ENCODE peak calls at places on chromosomes 11 and 22, in eight cellular contexts. One of them, this sample, is unnamed.

GRCh38 chr11:20207781-20208621 is 47.7 kb upstream of the DBX1 start:
- DNase-seq in dorsolateral prefrontal cortex: no peak
- DNase-seq in activated naive CD8-positive, alpha-beta T cell treated with anti-CD3 and anti-CD28 coated beads, Interleukin-2, amount 10 ng/mL, durations not matched to agents 7 days and 5 days: no peak
- DNase-seq in LoVo: no peak
- DNase-seq in choroid plexus epithelial cell: no peak
- DNase-seq in GM19239: no peak
- DNase-seq in coronary artery: no peak
- DNase-seq in GM12865: no peak
- DNase-seq in this sample: peak

GRCh38 chr11:119509277-119509841 is 86.4 kb upstream of the THY1 start:
- DNase-seq in dorsolateral prefrontal cortex: no peak
- DNase-seq in activated naive CD8-positive, alpha-beta T cell treated with anti-CD3 and anti-CD28 coated beads, Interleukin-2, amount 10 ng/mL, durations not matched to agents 7 days and 5 days: no peak
- DNase-seq in LoVo: no peak
- DNase-seq in choroid plexus epithelial cell: peak
- DNase-seq in GM19239: no peak
- DNase-seq in coronary artery: no peak
- DNase-seq in GM12865: peak
- DNase-seq in this sample: no peak

GRCh38 chr22:47797546-47797945 is 1035.1 kb downstream of the TBC1D22A start:
- DNase-seq in dorsolateral prefrontal cortex: no peak
- DNase-seq in activated naive CD8-positive, alpha-beta T cell treated with anti-CD3 and anti-CD28 coated beads, Interleukin-2, amount 10 ng/mL, durations not matched to agents 7 days and 5 days: no peak
- DNase-seq in LoVo: no peak
- DNase-seq in choroid plexus epithelial cell: no peak
- DNase-seq in GM19239: no peak
- DNase-seq in coronary artery: no peak
- DNase-seq in GM12865: no peak
- DNase-seq in this sample: no peak

GRCh38 chr11:4090258-4090657 is 4.3 kb upstream of the RRM1 start:
- DNase-seq in dorsolateral prefrontal cortex: no peak
- DNase-seq in activated naive CD8-positive, alpha-beta T cell treated with anti-CD3 and anti-CD28 coated beads, Interleukin-2, amount 10 ng/mL, durations not matched to agents 7 days and 5 days: peak
- DNase-seq in LoVo: no peak
- DNase-seq in choroid plexus epithelial cell: no peak
- DNase-seq in GM19239: no peak
- DNase-seq in coronary artery: no peak
- DNase-seq in GM12865: no peak
- DNase-seq in this sample: no peak

GRCh38 chr11:120642196-120642894 is 130.8 kb downstream of the GRIK4 start:
- DNase-seq in dorsolateral prefrontal cortex: no peak
- DNase-seq in activated naive CD8-positive, alpha-beta T cell treated with anti-CD3 and anti-CD28 coated beads, Interleukin-2, amount 10 ng/mL, durations not matched to agents 7 days and 5 days: no peak
- DNase-seq in LoVo: no peak
- DNase-seq in choroid plexus epithelial cell: no peak
- DNase-seq in GM19239: no peak
- DNase-seq in coronary artery: no peak
- DNase-seq in GM12865: no peak
- DNase-seq in this sample: no peak

GRCh38 chr11:77379253-77379652 is 77.8 kb upstream of the GDPD4 start:
- DNase-seq in dorsolateral prefrontal cortex: peak
- DNase-seq in activated naive CD8-positive, alpha-beta T cell treated with anti-CD3 and anti-CD28 coated beads, Interleukin-2, amount 10 ng/mL, durations not matched to agents 7 days and 5 days: no peak
- DNase-seq in LoVo: no peak
- DNase-seq in choroid plexus epithelial cell: peak
- DNase-seq in GM19239: no peak
- DNase-seq in coronary artery: no peak
- DNase-seq in GM12865: no peak
- DNase-seq in this sample: no peak

GRCh38 chr11:125514336-125515101 is 18.5 kb upstream of the FEZ1 start:
- DNase-seq in dorsolateral prefrontal cortex: no peak
- DNase-seq in activated naive CD8-positive, alpha-beta T cell treated with anti-CD3 and anti-CD28 coated beads, Interleukin-2, amount 10 ng/mL, durations not matched to agents 7 days and 5 days: peak
- DNase-seq in LoVo: no peak
- DNase-seq in choroid plexus epithelial cell: peak
- DNase-seq in GM19239: no peak
- DNase-seq in coronary artery: no peak
- DNase-seq in GM12865: peak
- DNase-seq in this sample: no peak

GRCh38 chr11:28209906-28210305 is 101.7 kb downstream of the METTL15 start:
- DNase-seq in dorsolateral prefrontal cortex: no peak
- DNase-seq in activated naive CD8-positive, alpha-beta T cell treated with anti-CD3 and anti-CD28 coated beads, Interleukin-2, amount 10 ng/mL, durations not matched to agents 7 days and 5 days: no peak
- DNase-seq in LoVo: no peak
- DNase-seq in choroid plexus epithelial cell: no peak
- DNase-seq in GM19239: no peak
- DNase-seq in coronary artery: no peak
- DNase-seq in GM12865: no peak
- DNase-seq in this sample: no peak

GRCh38 chr11:27930946-27931345 is 177.0 kb downstream of the KIF18A start:
- DNase-seq in dorsolateral prefrontal cortex: no peak
- DNase-seq in activated naive CD8-positive, alpha-beta T cell treated with anti-CD3 and anti-CD28 coated beads, Interleukin-2, amount 10 ng/mL, durations not matched to agents 7 days and 5 days: no peak
- DNase-seq in LoVo: no peak
- DNase-seq in choroid plexus epithelial cell: no peak
- DNase-seq in GM19239: no peak
- DNase-seq in coronary artery: no peak
- DNase-seq in GM12865: no peak
- DNase-seq in this sample: no peak

GRCh38 chr11:33040127-33040861 is 922 bp downstream of the TCP11L1 start:
- DNase-seq in dorsolateral prefrontal cortex: no peak
- DNase-seq in activated naive CD8-positive, alpha-beta T cell treated with anti-CD3 and anti-CD28 coated beads, Interleukin-2, amount 10 ng/mL, durations not matched to agents 7 days and 5 days: no peak
- DNase-seq in LoVo: no peak
- DNase-seq in choroid plexus epithelial cell: peak
- DNase-seq in GM19239: no peak
- DNase-seq in coronary artery: no peak
- DNase-seq in GM12865: peak
- DNase-seq in this sample: no peak

GRCh38 chr11:541433-541885 is 4.1 kb downstream of the LRRC56 start:
- DNase-seq in dorsolateral prefrontal cortex: no peak
- DNase-seq in activated naive CD8-positive, alpha-beta T cell treated with anti-CD3 and anti-CD28 coated beads, Interleukin-2, amount 10 ng/mL, durations not matched to agents 7 days and 5 days: no peak
- DNase-seq in LoVo: no peak
- DNase-seq in choroid plexus epithelial cell: no peak
- DNase-seq in GM19239: no peak
- DNase-seq in coronary artery: no peak
- DNase-seq in GM12865: no peak
- DNase-seq in this sample: no peak

GRCh38 chr11:68928108-68928429 is 24.4 kb downstream of the IGHMBP2 start:
- DNase-seq in dorsolateral prefrontal cortex: no peak
- DNase-seq in activated naive CD8-positive, alpha-beta T cell treated with anti-CD3 and anti-CD28 coated beads, Interleukin-2, amount 10 ng/mL, durations not matched to agents 7 days and 5 days: no peak
- DNase-seq in LoVo: no peak
- DNase-seq in choroid plexus epithelial cell: no peak
- DNase-seq in GM19239: no peak
- DNase-seq in coronary artery: no peak
- DNase-seq in GM12865: no peak
- DNase-seq in this sample: no peak

GRCh38 chr11:103929168-103929903 is 107.1 kb upstream of the DDI1 start:
- DNase-seq in dorsolateral prefrontal cortex: no peak
- DNase-seq in activated naive CD8-positive, alpha-beta T cell treated with anti-CD3 and anti-CD28 coated beads, Interleukin-2, amount 10 ng/mL, durations not matched to agents 7 days and 5 days: no peak
- DNase-seq in LoVo: no peak
- DNase-seq in choroid plexus epithelial cell: no peak
- DNase-seq in GM19239: no peak
- DNase-seq in coronary artery: no peak
- DNase-seq in GM12865: peak
- DNase-seq in this sample: no peak

GRCh38 chr11:70489276-70489675 is 90.9 kb downstream of the CTTN start:
- DNase-seq in dorsolateral prefrontal cortex: no peak
- DNase-seq in activated naive CD8-positive, alpha-beta T cell treated with anti-CD3 and anti-CD28 coated beads, Interleukin-2, amount 10 ng/mL, durations not matched to agents 7 days and 5 days: no peak
- DNase-seq in LoVo: no peak
- DNase-seq in choroid plexus epithelial cell: no peak
- DNase-seq in GM19239: no peak
- DNase-seq in coronary artery: no peak
- DNase-seq in GM12865: no peak
- DNase-seq in this sample: no peak

GRCh38 chr11:72848846-72849466 is 34.7 kb downstream of the ATG16L2 start:
- DNase-seq in dorsolateral prefrontal cortex: no peak
- DNase-seq in activated naive CD8-positive, alpha-beta T cell treated with anti-CD3 and anti-CD28 coated beads, Interleukin-2, amount 10 ng/mL, durations not matched to agents 7 days and 5 days: no peak
- DNase-seq in LoVo: no peak
- DNase-seq in choroid plexus epithelial cell: peak
- DNase-seq in GM19239: no peak
- DNase-seq in coronary artery: no peak
- DNase-seq in GM12865: peak
- DNase-seq in this sample: no peak